ENCODE peak calls at places on chromosomes 11 and 22, in four cellular contexts. V is glutamatergic neuron; X is AG09309; C is CD8-positive, alpha-beta T cell. O is an unnamed sample.

GRCh38 chr22:27853404-27853803 is 51.8 kb upstream of the MN1 start:
- DNase-seq in X (no peak), C (no peak), V (no peak), O (no peak)

GRCh38 chr11:118436639-118437045 is 350 bp downstream of the KMT2A start:
- DNase-seq in V (no peak), C (peak), X (no peak), O (peak)

GRCh38 chr11:5618807-5619206 is 6.0 kb upstream of the TRIM34 start:
- DNase-seq in C (no peak), V (no peak), X (peak), O (peak)

GRCh38 chr22:42385691-42386090 is 46.5 kb downstream of the NFAM1 start:
- DNase-seq in C (no peak), X (no peak), V (peak), O (no peak)

GRCh38 chr11:131546218-131546895 is 175.9 kb downstream of the NTM start:
- DNase-seq in C (no peak), X (no peak), V (no peak), O (no peak)

GRCh38 chr22:46224771-46225290 is 25.3 kb downstream of the CDPF1 start:
- DNase-seq in C (no peak), X (no peak), V (no peak), O (no peak)

GRCh38 chr11:69212121-69213110 is 56.7 kb downstream of the SMIM38 start:
- DNase-seq in V (no peak), C (no peak), X (no peak), O (no peak)

GRCh38 chr11:17775035-17775348 is 40.4 kb downstream of the KCNC1 start:
- DNase-seq in X (no peak), C (no peak), V (no peak), O (no peak)

GRCh38 chr22:26357813-26358212 is 71.2 kb upstream of the ASPHD2 start:
- DNase-seq in X (no peak), C (no peak), V (no peak), O (no peak)

GRCh38 chr22:49962751-49963646 is 2.4 kb downstream of the PIM3 start:
- DNase-seq in V (peak), X (no peak), C (no peak), O (no peak)

GRCh38 chr11:110186867-110187266 is 93.7 kb downstream of the ZC3H12C start:
- DNase-seq in V (no peak), X (no peak), C (no peak), O (no peak)
- TF ChIP-seq CTCF in V (no peak), X (no peak), C (no peak), O (no peak)

DNA sequence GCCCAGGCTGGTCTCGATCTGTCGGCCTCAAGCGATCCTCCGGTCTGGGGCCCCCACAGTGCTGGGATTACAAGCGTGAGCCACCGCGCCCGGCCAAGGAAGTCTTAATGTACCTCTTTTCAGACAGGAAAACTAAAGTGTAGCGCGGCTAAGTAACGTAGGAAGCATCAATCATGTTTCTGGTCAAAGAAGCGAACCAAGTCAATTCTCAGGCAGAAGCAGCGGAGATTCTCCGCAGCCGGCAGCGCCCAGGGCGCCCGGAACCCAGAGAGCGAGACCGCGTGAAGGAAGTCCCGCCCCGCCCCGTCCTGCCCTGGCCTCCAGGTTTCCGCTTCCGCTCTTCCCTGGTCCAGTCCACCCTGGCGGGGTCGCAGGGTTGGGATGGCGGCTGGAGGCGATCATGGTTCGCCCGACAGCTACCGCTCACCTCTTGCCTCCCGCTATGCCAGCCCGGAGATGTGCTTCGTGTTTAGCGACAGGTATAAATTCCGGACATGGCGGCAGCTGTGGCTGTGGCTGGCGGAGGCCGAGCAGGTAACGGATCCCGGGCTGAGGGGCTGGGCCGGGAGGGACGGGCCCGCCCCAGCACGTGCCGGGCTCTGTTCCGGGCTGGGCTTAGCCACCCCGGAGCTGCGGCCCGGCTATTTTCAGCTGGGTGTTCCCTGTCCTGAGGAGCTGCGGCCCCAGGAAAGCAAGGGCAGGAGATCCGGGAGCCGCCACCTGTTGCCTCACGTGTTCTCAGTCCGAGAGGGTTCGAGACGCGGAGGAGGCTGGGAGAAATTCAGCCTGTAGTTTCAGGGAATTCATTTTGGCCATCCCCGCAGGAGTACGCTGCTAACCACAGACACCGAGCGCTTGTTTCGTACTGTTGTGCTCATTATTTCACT is at the start of gene ADSL:
- DNase-seq in V (peak), C (peak), X (no peak), O (peak)
- TF ChIP-seq CTCF in V (no peak), C (no peak), X (peak), O (peak)

GRCh38 chr11:120239713-120240640 is at the start of gene POU2F3:
- DNase-seq in V (no peak), X (no peak), C (no peak), O (no peak)
- TF ChIP-seq CTCF in V (no peak), X (no peak), C (no peak), O (peak)

GRCh38 chr11:43852057-43852636 is 28.5 kb upstream of the ALKBH3 start:
- DNase-seq in C (peak), X (peak), V (peak), O (peak)
- TF ChIP-seq CTCF in C (peak), X (peak), V (peak), O (peak)

DNA sequence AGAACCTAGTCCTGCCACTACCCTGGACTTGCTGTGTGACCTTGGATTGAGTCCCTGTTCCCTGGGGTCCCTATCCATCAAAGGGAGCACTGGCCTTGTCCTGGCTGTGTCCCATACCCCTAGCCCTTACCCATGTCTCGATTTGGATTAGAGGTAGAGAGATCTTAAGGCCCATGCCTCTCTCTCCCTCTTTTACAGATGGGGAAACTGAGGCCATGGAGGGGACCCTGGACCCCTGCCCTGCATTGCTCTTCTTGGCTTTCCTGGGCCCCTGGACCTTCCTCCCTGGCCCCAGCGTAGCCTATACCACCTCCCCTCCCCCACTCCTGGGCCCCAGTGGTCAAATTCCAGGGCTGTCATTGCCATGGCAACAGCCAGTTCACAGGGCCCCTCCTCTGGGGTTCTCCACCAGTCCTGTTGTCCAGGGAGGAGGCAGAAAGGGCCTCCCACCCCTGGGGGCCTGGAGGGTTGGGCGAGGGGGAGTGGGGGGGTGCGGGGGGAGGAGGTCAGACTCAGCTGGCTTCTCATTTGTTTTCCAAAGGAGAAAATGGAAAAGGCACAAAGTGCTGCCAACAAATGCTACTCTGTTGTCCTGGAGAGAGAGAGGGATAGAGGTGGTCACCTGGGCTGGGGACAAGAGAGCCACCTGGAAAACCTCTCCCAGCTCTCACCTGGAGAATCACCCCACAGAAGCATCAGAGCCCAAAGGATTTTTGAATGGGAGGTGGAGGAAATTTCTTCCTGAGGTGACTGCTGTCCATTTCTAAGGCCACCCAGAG is 23.3 kb downstream of the ARHGEF17 start:
- DNase-seq in X (no peak), V (peak), C (no peak), O (no peak)
- TF ChIP-seq CTCF in X (no peak), V (no peak), C (no peak), O (no peak)